ENCODE peak calls at places on chromosomes 6 and 20, in six cellular contexts. One of them, this sample, is unnamed. For H3K27me3, the result is how much of the 10 kb centered on the place peaks cover.

GRCh38 chr6:155132617-155133016 is 131.2 kb upstream of the CLDN20 start:
- DNase-seq in CD4-positive, alpha-beta T cell: no peak
- DNase-seq in heart left ventricle: no peak
- DNase-seq in left ventricle myocardium inferior: no peak
- DNase-seq in dorsolateral prefrontal cortex: no peak
- DNase-seq in ovary: no peak
- DNase-seq in this sample: no peak

GRCh38 chr6:79872986-79873385 is 74.4 kb downstream of the ELOVL4 start:
- DNase-seq in CD4-positive, alpha-beta T cell: no peak
- DNase-seq in heart left ventricle: no peak
- DNase-seq in left ventricle myocardium inferior: no peak
- DNase-seq in dorsolateral prefrontal cortex: no peak
- DNase-seq in ovary: no peak
- DNase-seq in this sample: no peak

GRCh38 chr20:63488331-63489251 is 10.3 kb downstream of the EEF1A2 start:
- DNase-seq in CD4-positive, alpha-beta T cell: no peak
- DNase-seq in heart left ventricle: peak
- DNase-seq in left ventricle myocardium inferior: no peak
- DNase-seq in dorsolateral prefrontal cortex: no peak
- DNase-seq in ovary: no peak
- DNase-seq in this sample: no peak

GRCh38 chr20:57622579-57623381 is 2.6 kb upstream of the ZBP1 start:
- DNase-seq in CD4-positive, alpha-beta T cell: peak
- DNase-seq in heart left ventricle: no peak
- DNase-seq in left ventricle myocardium inferior: peak
- DNase-seq in dorsolateral prefrontal cortex: no peak
- DNase-seq in ovary: no peak
- DNase-seq in this sample: peak

GRCh38 chr6:37625591-37626374 is 71.9 kb downstream of the MDGA1 start:
- DNase-seq in CD4-positive, alpha-beta T cell: no peak
- DNase-seq in heart left ventricle: no peak
- DNase-seq in left ventricle myocardium inferior: no peak
- DNase-seq in dorsolateral prefrontal cortex: no peak
- DNase-seq in ovary: no peak
- DNase-seq in this sample: no peak

GRCh38 chr6:147707524-147707923 is 199.0 kb downstream of the SAMD5 start:
- DNase-seq in CD4-positive, alpha-beta T cell: no peak
- DNase-seq in heart left ventricle: no peak
- DNase-seq in left ventricle myocardium inferior: no peak
- DNase-seq in dorsolateral prefrontal cortex: no peak
- DNase-seq in ovary: no peak
- DNase-seq in this sample: no peak

GRCh38 chr6:17393335-17394191 is at the start of gene CAP2:
- DNase-seq in CD4-positive, alpha-beta T cell: no peak
- DNase-seq in heart left ventricle: peak
- DNase-seq in left ventricle myocardium inferior: peak
- DNase-seq in dorsolateral prefrontal cortex: peak
- DNase-seq in ovary: peak
- DNase-seq in this sample: peak

GRCh38 chr6:45737331-45738056 is 278.2 kb downstream of the CLIC5 start:
- DNase-seq in CD4-positive, alpha-beta T cell: no peak
- DNase-seq in heart left ventricle: no peak
- DNase-seq in left ventricle myocardium inferior: no peak
- DNase-seq in dorsolateral prefrontal cortex: no peak
- DNase-seq in ovary: no peak
- DNase-seq in this sample: no peak

GRCh38 chr6:72968704-72969103 is 256.6 kb downstream of the KHDC1L start:
- DNase-seq in CD4-positive, alpha-beta T cell: no peak
- DNase-seq in heart left ventricle: no peak
- DNase-seq in left ventricle myocardium inferior: no peak
- DNase-seq in dorsolateral prefrontal cortex: no peak
- DNase-seq in ovary: no peak
- DNase-seq in this sample: no peak

GRCh38 chr20:58709013-58709702 is 16.6 kb downstream of the NPEPL1 start:
- DNase-seq in CD4-positive, alpha-beta T cell: no peak
- DNase-seq in heart left ventricle: peak
- DNase-seq in left ventricle myocardium inferior: peak
- DNase-seq in dorsolateral prefrontal cortex: peak
- DNase-seq in ovary: no peak
- DNase-seq in this sample: no peak

GRCh38 chr6:144063246-144063743 is 32.1 kb downstream of the SF3B5 start:
- DNase-seq in CD4-positive, alpha-beta T cell: no peak
- DNase-seq in heart left ventricle: no peak
- DNase-seq in left ventricle myocardium inferior: no peak
- DNase-seq in dorsolateral prefrontal cortex: no peak
- DNase-seq in ovary: no peak
- DNase-seq in this sample: no peak

GRCh38 chr6:122692175-122692598 is 82.0 kb downstream of the PKIB start:
- DNase-seq in CD4-positive, alpha-beta T cell: no peak
- DNase-seq in heart left ventricle: no peak
- DNase-seq in left ventricle myocardium inferior: no peak
- DNase-seq in dorsolateral prefrontal cortex: no peak
- DNase-seq in ovary: no peak
- DNase-seq in this sample: no peak

GRCh38 chr6:169186496-169187169 is 67.0 kb downstream of the THBS2 start:
- DNase-seq in CD4-positive, alpha-beta T cell: no peak
- DNase-seq in heart left ventricle: no peak
- DNase-seq in left ventricle myocardium inferior: no peak
- DNase-seq in dorsolateral prefrontal cortex: no peak
- DNase-seq in ovary: no peak
- DNase-seq in this sample: no peak

GRCh38 chr6:145086197-145086596 is 649.1 kb downstream of the EPM2A start:
- DNase-seq in CD4-positive, alpha-beta T cell: no peak
- DNase-seq in heart left ventricle: no peak
- DNase-seq in left ventricle myocardium inferior: no peak
- DNase-seq in dorsolateral prefrontal cortex: no peak
- DNase-seq in ovary: no peak
- DNase-seq in this sample: no peak

GRCh38 chr20:1934578-1935573 is 39.7 kb downstream of the SIRPA start:
- DNase-seq in CD4-positive, alpha-beta T cell: no peak
- DNase-seq in heart left ventricle: no peak
- DNase-seq in left ventricle myocardium inferior: peak
- DNase-seq in dorsolateral prefrontal cortex: no peak
- DNase-seq in ovary: peak
- DNase-seq in this sample: peak

GRCh38 chr6:152642578-152643375 is 5.6 kb upstream of the SYNE1 start:
- DNase-seq in CD4-positive, alpha-beta T cell: no peak
- DNase-seq in heart left ventricle: peak
- DNase-seq in left ventricle myocardium inferior: peak
- DNase-seq in dorsolateral prefrontal cortex: peak
- DNase-seq in ovary: peak
- DNase-seq in this sample: peak

GRCh38 chr6:134822920-134823430 is 126.9 kb downstream of the ALDH8A1 start:
- DNase-seq in CD4-positive, alpha-beta T cell: no peak
- DNase-seq in heart left ventricle: no peak
- DNase-seq in left ventricle myocardium inferior: peak
- DNase-seq in dorsolateral prefrontal cortex: no peak
- DNase-seq in ovary: peak
- DNase-seq in this sample: peak

GRCh38 chr6:97294451-97294850 is 11.4 kb upstream of the MMS22L start:
- DNase-seq in CD4-positive, alpha-beta T cell: no peak
- DNase-seq in heart left ventricle: no peak
- DNase-seq in left ventricle myocardium inferior: no peak
- DNase-seq in dorsolateral prefrontal cortex: no peak
- DNase-seq in ovary: no peak
- DNase-seq in this sample: no peak

GRCh38 chr20:36367907-36368306 is 61.8 kb downstream of the DLGAP4 start:
- DNase-seq in CD4-positive, alpha-beta T cell: no peak
- DNase-seq in heart left ventricle: no peak
- DNase-seq in left ventricle myocardium inferior: no peak
- DNase-seq in dorsolateral prefrontal cortex: peak
- DNase-seq in ovary: no peak
- DNase-seq in this sample: no peak

GRCh38 chr6:104526383-104526782 is 333.3 kb downstream of the HACE1 start:
- DNase-seq in CD4-positive, alpha-beta T cell: no peak
- DNase-seq in heart left ventricle: no peak
- DNase-seq in left ventricle myocardium inferior: no peak
- DNase-seq in dorsolateral prefrontal cortex: no peak
- DNase-seq in ovary: no peak
- DNase-seq in this sample: no peak

GRCh38 chr6:20706293-20707165 is 172.3 kb downstream of the CDKAL1 start:
- DNase-seq in CD4-positive, alpha-beta T cell: no peak
- DNase-seq in heart left ventricle: no peak
- DNase-seq in left ventricle myocardium inferior: no peak
- DNase-seq in dorsolateral prefrontal cortex: no peak
- DNase-seq in ovary: no peak
- DNase-seq in this sample: no peak

GRCh38 chr6:11798538-11798937 is 19.9 kb upstream of the ADTRP start:
- DNase-seq in CD4-positive, alpha-beta T cell: no peak
- DNase-seq in heart left ventricle: no peak
- DNase-seq in left ventricle myocardium inferior: no peak
- DNase-seq in dorsolateral prefrontal cortex: no peak
- DNase-seq in ovary: no peak
- DNase-seq in this sample: no peak

GRCh38 chr6:53466257-53466656 is 78.6 kb downstream of the GCLC start:
- DNase-seq in CD4-positive, alpha-beta T cell: no peak
- DNase-seq in heart left ventricle: no peak
- DNase-seq in left ventricle myocardium inferior: no peak
- DNase-seq in dorsolateral prefrontal cortex: no peak
- DNase-seq in ovary: no peak
- DNase-seq in this sample: no peak

GRCh38 chr6:119351005-119351394 is 1.4 kb upstream of the MAN1A1 start:
- DNase-seq in CD4-positive, alpha-beta T cell: no peak
- DNase-seq in heart left ventricle: no peak
- DNase-seq in left ventricle myocardium inferior: no peak
- DNase-seq in dorsolateral prefrontal cortex: no peak
- DNase-seq in ovary: no peak
- DNase-seq in this sample: no peak

GRCh38 chr20:6122873-6123649 is at the start of gene FERMT1:
- DNase-seq in CD4-positive, alpha-beta T cell: no peak
- DNase-seq in heart left ventricle: peak
- DNase-seq in left ventricle myocardium inferior: peak
- DNase-seq in dorsolateral prefrontal cortex: no peak
- DNase-seq in ovary: peak
- DNase-seq in this sample: peak

GRCh38 chr6:92114797-92115196 is 1304.6 kb downstream of the EPHA7 start:
- DNase-seq in CD4-positive, alpha-beta T cell: no peak
- DNase-seq in heart left ventricle: no peak
- DNase-seq in left ventricle myocardium inferior: no peak
- DNase-seq in dorsolateral prefrontal cortex: no peak
- DNase-seq in ovary: no peak
- DNase-seq in this sample: no peak

GRCh38 chr6:127515234-127515793 is 3.8 kb downstream of the MTCL3 start:
- DNase-seq in CD4-positive, alpha-beta T cell: peak
- DNase-seq in heart left ventricle: no peak
- DNase-seq in left ventricle myocardium inferior: no peak
- DNase-seq in dorsolateral prefrontal cortex: no peak
- DNase-seq in ovary: peak
- DNase-seq in this sample: no peak

GRCh38 chr20:1388706-1389483 is 4.0 kb downstream of the FKBP1A start:
- DNase-seq in CD4-positive, alpha-beta T cell: no peak
- DNase-seq in heart left ventricle: no peak
- DNase-seq in left ventricle myocardium inferior: no peak
- DNase-seq in dorsolateral prefrontal cortex: no peak
- DNase-seq in ovary: no peak
- DNase-seq in this sample: no peak

GRCh38 chr6:160973856-160974255 is 17.7 kb upstream of the MAP3K4 start:
- DNase-seq in CD4-positive, alpha-beta T cell: no peak
- DNase-seq in heart left ventricle: no peak
- DNase-seq in left ventricle myocardium inferior: no peak
- DNase-seq in dorsolateral prefrontal cortex: no peak
- DNase-seq in ovary: no peak
- DNase-seq in this sample: no peak

GRCh38 chr6:160973311-160973710 is 18.3 kb upstream of the MAP3K4 start:
- DNase-seq in CD4-positive, alpha-beta T cell: no peak
- DNase-seq in heart left ventricle: peak
- DNase-seq in left ventricle myocardium inferior: peak
- DNase-seq in dorsolateral prefrontal cortex: no peak
- DNase-seq in ovary: peak
- DNase-seq in this sample: peak

GRCh38 chr6:160974304-160974771 is 17.2 kb upstream of the MAP3K4 start:
- DNase-seq in CD4-positive, alpha-beta T cell: no peak
- DNase-seq in heart left ventricle: peak
- DNase-seq in left ventricle myocardium inferior: peak
- DNase-seq in dorsolateral prefrontal cortex: no peak
- DNase-seq in ovary: peak
- DNase-seq in this sample: peak

GRCh38 chr6:160972111-160972510 is 19.5 kb upstream of the MAP3K4 start:
- DNase-seq in CD4-positive, alpha-beta T cell: no peak
- DNase-seq in heart left ventricle: no peak
- DNase-seq in left ventricle myocardium inferior: no peak
- DNase-seq in dorsolateral prefrontal cortex: no peak
- DNase-seq in ovary: no peak
- DNase-seq in this sample: no peak

GRCh38 chr6:160971151-160971550 is 20.4 kb upstream of the MAP3K4 start:
- DNase-seq in CD4-positive, alpha-beta T cell: no peak
- DNase-seq in heart left ventricle: no peak
- DNase-seq in left ventricle myocardium inferior: no peak
- DNase-seq in dorsolateral prefrontal cortex: no peak
- DNase-seq in ovary: no peak
- DNase-seq in this sample: no peak
- H3K27me3 ChIP-seq in CD4-positive, alpha-beta T cell: under half
- H3K27me3 ChIP-seq in heart left ventricle: under half
- H3K27me3 ChIP-seq in left ventricle myocardium inferior: under half
- H3K27me3 ChIP-seq in dorsolateral prefrontal cortex: under half
- H3K27me3 ChIP-seq in ovary: under half
- H3K27me3 ChIP-seq in this sample: under half

DNA sequence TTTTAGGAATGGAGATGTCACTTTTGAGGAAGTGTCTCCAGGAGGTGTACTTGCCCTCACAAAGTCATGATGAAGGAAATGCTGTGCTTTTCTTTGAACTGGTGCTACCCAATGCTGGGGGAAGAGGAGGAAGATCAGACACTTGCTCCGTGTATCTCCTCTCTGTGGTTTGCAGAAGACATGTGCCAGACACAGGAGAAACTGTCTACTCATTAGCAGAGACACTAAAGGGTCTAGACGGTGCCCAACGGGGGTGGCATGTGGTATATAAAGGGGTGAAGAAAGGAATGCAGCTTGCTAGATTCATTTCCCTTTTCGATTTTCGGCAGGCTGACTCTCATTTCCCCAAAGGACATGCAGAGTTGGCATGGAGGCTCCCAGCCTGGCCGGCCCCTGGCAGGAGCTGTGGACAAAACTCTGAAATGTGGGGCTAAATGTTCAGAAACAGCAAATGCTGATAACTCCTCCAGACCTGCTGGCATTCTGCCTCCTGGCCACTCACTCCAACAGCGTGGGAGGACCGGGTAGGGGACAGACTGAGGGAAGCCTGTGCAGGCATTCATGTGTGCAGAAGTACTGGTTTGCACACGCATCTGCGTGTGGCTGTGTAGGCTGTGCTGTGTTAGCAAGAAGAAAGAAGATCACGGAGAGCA is 59.6 kb upstream of the QKI start:
- DNase-seq in CD4-positive, alpha-beta T cell: no peak
- DNase-seq in heart left ventricle: peak
- DNase-seq in left ventricle myocardium inferior: peak
- DNase-seq in dorsolateral prefrontal cortex: no peak
- DNase-seq in ovary: peak
- DNase-seq in this sample: peak
- H3K27ac ChIP-seq in CD4-positive, alpha-beta T cell: no peak
- H3K27ac ChIP-seq in heart left ventricle: peak
- H3K27ac ChIP-seq in left ventricle myocardium inferior: peak
- H3K27ac ChIP-seq in dorsolateral prefrontal cortex: peak
- H3K27ac ChIP-seq in ovary: no peak
- H3K27ac ChIP-seq in this sample: peak

GRCh38 chr20:38473353-38473795 is 731 bp downstream of the RALGAPB start:
- DNase-seq in CD4-positive, alpha-beta T cell: no peak
- DNase-seq in heart left ventricle: no peak
- DNase-seq in left ventricle myocardium inferior: no peak
- DNase-seq in dorsolateral prefrontal cortex: peak
- DNase-seq in ovary: no peak
- DNase-seq in this sample: no peak
- TF ChIP-seq CTCF in CD4-positive, alpha-beta T cell: no peak
- TF ChIP-seq CTCF in heart left ventricle: no peak
- TF ChIP-seq CTCF in left ventricle myocardium inferior: no peak
- TF ChIP-seq CTCF in dorsolateral prefrontal cortex: no peak
- TF ChIP-seq CTCF in ovary: no peak
- TF ChIP-seq CTCF in this sample: no peak

GRCh38 chr20:31956556-31957220 is 4.8 kb upstream of the PDRG1 start:
- DNase-seq in CD4-positive, alpha-beta T cell: no peak
- DNase-seq in heart left ventricle: no peak
- DNase-seq in left ventricle myocardium inferior: no peak
- DNase-seq in dorsolateral prefrontal cortex: no peak
- DNase-seq in ovary: no peak
- DNase-seq in this sample: no peak
- H3K27me3 ChIP-seq in CD4-positive, alpha-beta T cell: under half
- H3K27me3 ChIP-seq in heart left ventricle: under half
- H3K27me3 ChIP-seq in left ventricle myocardium inferior: under half
- H3K27me3 ChIP-seq in dorsolateral prefrontal cortex: under half
- H3K27me3 ChIP-seq in ovary: under half
- H3K27me3 ChIP-seq in this sample: under half